ENCODE peak calls at places on chromosomes 7 and 10, in nine cellular contexts. S is activated T-helper 1 cell treated with anti-CD3 and anti-CD28 coated beads, Interleukin-12 subunit alpha, Interleukin-12 subunit beta, Interleukin-2, Interleukin-4 antibody, amounts not matched to agents 30 ng/mL and 10 ng/mL and 1 ng/mL, durations not matched to agents 14 hours and 24 hours and 36 hours; I is stimulated activated CD4-positive, alpha-beta T cell treated with anti-CD3 and anti-CD28 coated beads, Interleukin-12 subunit alpha, Interleukin-12 subunit beta, amount 100 ng/mL, for 48 hours; O is activated CD8-positive, alpha-beta memory T cell treated with anti-CD3 and anti-CD28 coated beads, Interleukin-2, amount 50 U/mL, for 48 hours; M is erythroblast; E is nephron progenitor cell; B is naive thymus-derived CD4-positive, alpha-beta T cell; G is ureter; J is HepG2. W is an unnamed sample.
A peak's percentile ranks its signal among the peaks of the same experiment; 100 is the strongest.

GRCh38 chr10:19964625-19965024 is 148.4 kb downstream of the PLXDC2 start:
- DNase-seq in S (no peak), I (no peak), O (no peak), M (no peak), E (no peak), B (no peak), G (no peak), J (no peak), W (no peak)

GRCh38 chr10:6516877-6517276 is 63.2 kb downstream of the PRKCQ start:
- DNase-seq in S (no peak), I (no peak), O (no peak), M (no peak), E (no peak), B (peak; percentile 34), G (no peak), J (no peak), W (no peak)

GRCh38 chr7:23380556-23380955 is 81.4 kb downstream of the MALSU1 start:
- DNase-seq in S (no peak), I (no peak), O (no peak), M (no peak), E (no peak), B (no peak), G (no peak), J (no peak), W (no peak)

GRCh38 chr7:101538596-101539459 is 90.3 kb downstream of the MYL10 start:
- DNase-seq in S (peak; percentile 31), I (peak; percentile 20), O (peak; percentile 93), M (peak; percentile 38), E (peak; percentile 84), B (peak; percentile 28), G (peak; percentile 65), J (peak; percentile 34), W (peak; percentile 28)

GRCh38 chr10:79149662-79150443 is 81.1 kb downstream of the ZMIZ1 start:
- DNase-seq in S (peak; percentile 51), I (peak; percentile 6), O (peak; percentile 70), M (peak; percentile 43), E (peak; percentile 54), B (no peak), G (peak; percentile 87), J (no peak), W (peak; percentile 72)

GRCh38 chr7:112938895-112939588 is 147.6 kb downstream of the GPR85 start:
- DNase-seq in S (peak; percentile 25), I (peak; percentile 10), O (peak; percentile 73), M (peak; percentile 69), E (peak; percentile 71), B (peak; percentile 55), G (peak; percentile 55), J (peak; percentile 5), W (no peak)

GRCh38 chr7:133645870-133646492 is 393.1 kb downstream of the EXOC4 start:
- DNase-seq in S (no peak), I (no peak), O (no peak), M (peak; percentile 2), E (no peak), B (no peak), G (no peak), J (no peak), W (no peak)

GRCh38 chr10:91163269-91163708 is 57.2 kb upstream of the PCGF5 start:
- DNase-seq in S (peak; percentile 66), I (peak; percentile 51), O (peak; percentile 86), M (peak; percentile 69), E (peak; percentile 69), B (peak; percentile 92), G (peak; percentile 66), J (peak; percentile 41), W (peak; percentile 40)

GRCh38 chr7:103795787-103796186 is 193.7 kb downstream of the RELN start:
- DNase-seq in S (no peak), I (no peak), O (no peak), M (no peak), E (no peak), B (no peak), G (no peak), J (peak; percentile 45), W (no peak)

GRCh38 chr7:18352339-18353255 is 143.0 kb upstream of the HDAC9 start:
- DNase-seq in S (no peak), I (no peak), O (no peak), M (peak; percentile 29), E (peak; percentile 55), B (no peak), G (peak; percentile 51), J (peak; percentile 5), W (peak; percentile 69)

GRCh38 chr10:75663947-75664664 is 232.7 kb downstream of the LRMDA start:
- DNase-seq in S (no peak), I (no peak), O (no peak), M (peak; percentile 17), E (no peak), B (no peak), G (no peak), J (no peak), W (no peak)

GRCh38 chr10:79094412-79095175 is 25.8 kb downstream of the ZMIZ1 start:
- DNase-seq in S (no peak), I (no peak), O (no peak), M (peak; percentile 19), E (no peak), B (no peak), G (no peak), J (no peak), W (no peak)

GRCh38 chr10:91681361-91682276 is 48.7 kb upstream of the PPP1R3C start:
- DNase-seq in S (no peak), I (no peak), O (no peak), M (peak; percentile 2), E (no peak), B (no peak), G (no peak), J (no peak), W (no peak)

GRCh38 chr7:92448185-92448747 is 984 bp downstream of the GATAD1 start:
- DNase-seq in S (peak; percentile 47), I (no peak), O (peak; percentile 66), M (peak; percentile 82), E (peak; percentile 14), B (peak; percentile 64), G (peak; percentile 57), J (peak; percentile 50), W (peak; percentile 36)

GRCh38 chr10:49318028-49318427 is 19.1 kb downstream of the C10orf71 start:
- DNase-seq in S (no peak), I (no peak), O (no peak), M (no peak), E (no peak), B (no peak), G (no peak), J (no peak), W (no peak)

GRCh38 chr10:114279886-114280644 is 41.0 kb downstream of the VWA2 start:
- DNase-seq in S (no peak), I (no peak), O (no peak), M (no peak), E (no peak), B (no peak), G (no peak), J (no peak), W (no peak)

GRCh38 chr7:135501402-135501801 is 8.5 kb downstream of the CNOT4 start:
- DNase-seq in S (no peak), I (no peak), O (no peak), M (no peak), E (no peak), B (no peak), G (no peak), J (no peak), W (peak; percentile 63)

GRCh38 chr7:79272938-79273337 is 180.5 kb downstream of the MAGI2 start:
- DNase-seq in S (no peak), I (no peak), O (no peak), M (no peak), E (no peak), B (no peak), G (no peak), J (no peak), W (no peak)

GRCh38 chr7:157689269-157690057 is 352.7 kb downstream of the DNAJB6 start:
- DNase-seq in S (no peak), I (no peak), O (peak; percentile 52), M (no peak), E (peak; percentile 47), B (no peak), G (no peak), J (no peak), W (no peak)

GRCh38 chr7:20514364-20514763 is 101.1 kb upstream of the ABCB5 start:
- DNase-seq in S (no peak), I (no peak), O (no peak), M (peak; percentile 4), E (peak; percentile 15), B (no peak), G (no peak), J (no peak), W (no peak)

GRCh38 chr7:23981758-23982157 is 271.7 kb downstream of the STK31 start:
- DNase-seq in S (no peak), I (no peak), O (no peak), M (no peak), E (no peak), B (no peak), G (no peak), J (no peak), W (no peak)

GRCh38 chr7:41977165-41977651 is 259.8 kb downstream of the GLI3 start:
- DNase-seq in S (no peak), I (no peak), O (no peak), M (peak; percentile 7), E (peak; percentile 16), B (no peak), G (no peak), J (peak; percentile 21), W (peak; percentile 55)

GRCh38 chr7:45684910-45685618 is 110.9 kb downstream of the ADCY1 start:
- DNase-seq in S (no peak), I (no peak), O (no peak), M (no peak), E (no peak), B (no peak), G (no peak), J (no peak), W (no peak)

GRCh38 chr7:102300643-102301211 is 14.1 kb downstream of the SH2B2 start:
- DNase-seq in S (no peak), I (no peak), O (no peak), M (no peak), E (peak; percentile 80), B (no peak), G (no peak), J (no peak), W (no peak)

GRCh38 chr10:58457761-58458616 is 54.7 kb upstream of the BICC1 start:
- DNase-seq in S (no peak), I (no peak), O (no peak), M (no peak), E (no peak), B (no peak), G (no peak), J (peak; percentile 92), W (peak; percentile 85)

GRCh38 chr10:79976999-79977398 is 28.1 kb upstream of the SFTPD start:
- DNase-seq in S (no peak), I (no peak), O (no peak), M (no peak), E (no peak), B (no peak), G (no peak), J (no peak), W (no peak)

GRCh38 chr7:43538404-43538771 is 44.5 kb upstream of the STK17A start:
- DNase-seq in S (no peak), I (no peak), O (no peak), M (no peak), E (no peak), B (no peak), G (no peak), J (no peak), W (no peak)

GRCh38 chr7:43779032-43779812 is 20.7 kb downstream of the BLVRA start:
- DNase-seq in S (no peak), I (no peak), O (peak; percentile 7), M (peak; percentile 92), E (no peak), B (no peak), G (no peak), J (no peak), W (no peak)

GRCh38 chr10:48390933-48391845 is 84.7 kb downstream of the MAPK8 start:
- DNase-seq in S (no peak), I (peak; percentile 2), O (no peak), M (no peak), E (no peak), B (no peak), G (no peak), J (no peak), W (peak; percentile 18)

GRCh38 chr7:43215061-43215460 is 102.6 kb downstream of the HECW1 start:
- DNase-seq in S (no peak), I (no peak), O (no peak), M (no peak), E (no peak), B (no peak), G (no peak), J (no peak), W (no peak)

GRCh38 chr7:2163565-2163964 is 69.2 kb downstream of the MAD1L1 start:
- DNase-seq in S (no peak), I (no peak), O (no peak), M (no peak), E (no peak), B (no peak), G (no peak), J (no peak), W (no peak)